ENCODE peak calls at places on chromosome 16, in nine cellular contexts. C, F, H, J, E, S, O, X and P are unnamed samples. For H3K4me1, the result is how much of the 10 kb centered on the place peaks cover.

GRCh38 chr16:73000020-73000906 is 47.7 kb downstream of the ZFHX3 start:
- DNase-seq in C (no peak), F (no peak), H (no peak), J (no peak), E (no peak), S (peak), O (no peak), X (no peak), P (no peak)

GRCh38 chr16:77117687-77118086 is 73.3 kb upstream of the MON1B start:
- DNase-seq in C (no peak), F (no peak), H (no peak), J (no peak), E (no peak), S (no peak), O (no peak), X (no peak), P (no peak)

GRCh38 chr16:12704492-12705111 is 99.1 kb downstream of the CPPED1 start:
- DNase-seq in C (no peak), F (no peak), H (no peak), J (no peak), E (no peak), S (no peak), O (no peak), X (no peak), P (no peak)

GRCh38 chr16:86222965-86223551 is 287.3 kb upstream of the FOXF1 start:
- DNase-seq in C (no peak), F (no peak), H (no peak), J (no peak), E (no peak), S (no peak), O (no peak), X (no peak), P (no peak)

GRCh38 chr16:66462912-66463311 is 35.8 kb downstream of the BEAN1 start:
- DNase-seq in C (no peak), F (no peak), H (no peak), J (no peak), E (no peak), S (no peak), O (no peak), X (no peak), P (no peak)

GRCh38 chr16:4140652-4141051 is 24.4 kb upstream of the ADCY9 start:
- DNase-seq in C (no peak), F (no peak), H (no peak), J (no peak), E (no peak), S (no peak), O (no peak), X (no peak), P (no peak)

GRCh38 chr16:11613381-11614303 is 26.9 kb upstream of the LITAF start:
- DNase-seq in C (no peak), F (no peak), H (no peak), J (peak), E (no peak), S (no peak), O (peak), X (peak), P (no peak)

GRCh38 chr16:87056083-87056482 is 261.1 kb downstream of the C16orf95 start:
- DNase-seq in C (no peak), F (no peak), H (no peak), J (no peak), E (peak), S (no peak), O (no peak), X (no peak), P (no peak)

GRCh38 chr16:2253293-2253692 is 1.9 kb upstream of the ECI1 start:
- DNase-seq in C (no peak), F (no peak), H (no peak), J (no peak), E (peak), S (no peak), O (no peak), X (no peak), P (no peak)

GRCh38 chr16:2256531-2257140 is 5.2 kb upstream of the ECI1 start:
- DNase-seq in C (no peak), F (no peak), H (no peak), J (no peak), E (no peak), S (no peak), O (no peak), X (no peak), P (no peak)

GRCh38 chr16:2252806-2253148 is 1.4 kb upstream of the ECI1 start:
- DNase-seq in C (no peak), F (no peak), H (no peak), J (no peak), E (no peak), S (no peak), O (no peak), X (no peak), P (no peak)

GRCh38 chr16:2260250-2260649 is 7.7 kb downstream of the RNPS1 start:
- DNase-seq in C (no peak), F (no peak), H (no peak), J (no peak), E (no peak), S (no peak), O (no peak), X (no peak), P (no peak)

GRCh38 chr16:2257726-2258125 is 6.3 kb upstream of the ECI1 start:
- DNase-seq in C (no peak), F (no peak), H (no peak), J (no peak), E (no peak), S (no peak), O (no peak), X (no peak), P (no peak)
- H3K27ac ChIP-seq in C (no peak), F (no peak), H (no peak), J (no peak), E (no peak), S (no peak), O (no peak), X (no peak), P (no peak)

GRCh38 chr16:69534720-69535119 is 31.0 kb upstream of the NFAT5 start:
- DNase-seq in C (no peak), F (no peak), H (no peak), J (no peak), E (no peak), S (no peak), O (no peak), X (no peak), P (no peak)
- H3K4me1 ChIP-seq in C (under half), F (under half), H (under half), J (under half), E (under half), S (under half), O (under half), X (under half), P (under half)

GRCh38 chr16:1691276-1691675 is 13.2 kb downstream of the JPT2 start:
- DNase-seq in C (no peak), F (no peak), H (no peak), J (no peak), E (no peak), S (no peak), O (no peak), X (no peak), P (no peak)
- H3K27ac ChIP-seq in C (no peak), F (no peak), H (no peak), J (no peak), E (no peak), S (peak), O (peak), X (peak), P (no peak)

GRCh38 chr16:2023098-2023925 is 3.4 kb upstream of the NHERF2 start:
- DNase-seq in C (peak), F (peak), H (peak), J (peak), E (peak), S (peak), O (peak), X (peak), P (peak)

GRCh38 chr16:2025878-2026460 is 733 bp upstream of the NHERF2 start:
- DNase-seq in C (no peak), F (no peak), H (peak), J (no peak), E (no peak), S (no peak), O (no peak), X (no peak), P (no peak)

GRCh38 chr16:2022723-2023097 is 3.1 kb downstream of the NPW start:
- DNase-seq in C (no peak), F (no peak), H (peak), J (no peak), E (peak), S (peak), O (no peak), X (peak), P (no peak)

GRCh38 chr16:2025251-2025650 is 1.5 kb upstream of the NHERF2 start:
- DNase-seq in C (no peak), F (no peak), H (no peak), J (no peak), E (no peak), S (peak), O (no peak), X (no peak), P (no peak)

GRCh38 chr16:2024026-2024425 is 2.7 kb upstream of the NHERF2 start:
- DNase-seq in C (no peak), F (no peak), H (no peak), J (no peak), E (no peak), S (no peak), O (no peak), X (no peak), P (no peak)
- H3K4me1 ChIP-seq in C (under half), F (under half), H (under half), J (under half), E (under half), S (half or more), O (under half), X (under half), P (under half)

GRCh38 chr16:27403601-27403992 is 1.6 kb downstream of the IL21R start:
- DNase-seq in C (no peak), F (no peak), H (no peak), J (no peak), E (no peak), S (no peak), O (no peak), X (no peak), P (no peak)

GRCh38 chr16:27400751-27401620 is 988 bp upstream of the IL21R start:
- DNase-seq in C (no peak), F (no peak), H (no peak), J (no peak), E (no peak), S (no peak), O (no peak), X (no peak), P (no peak)

GRCh38 chr16:27402569-27402963 is 592 bp downstream of the IL21R start:
- DNase-seq in C (no peak), F (no peak), H (no peak), J (no peak), E (no peak), S (no peak), O (no peak), X (no peak), P (no peak)

GRCh38 chr16:27402964-27403600 is 1.1 kb downstream of the IL21R start:
- DNase-seq in C (no peak), F (no peak), H (no peak), J (no peak), E (no peak), S (no peak), O (no peak), X (no peak), P (no peak)

GRCh38 chr16:27401768-27402568 is at the start of gene IL21R:
- DNase-seq in C (peak), F (no peak), H (peak), J (peak), E (no peak), S (peak), O (peak), X (peak), P (peak)
- H3K27ac ChIP-seq in C (peak), F (no peak), H (peak), J (peak), E (no peak), S (no peak), O (no peak), X (no peak), P (peak)

GRCh38 chr16:51146256-51146924 is 4.7 kb downstream of the SALL1 start:
- DNase-seq in C (no peak), F (no peak), H (no peak), J (no peak), E (no peak), S (no peak), O (no peak), X (no peak), P (no peak)
- H3K4me1 ChIP-seq in C (under half), F (half or more), H (under half), J (under half), E (under half), S (under half), O (under half), X (under half), P (under half)

GRCh38 chr16:27286446-27286845 is 17.9 kb upstream of the NSMCE1 start:
- DNase-seq in C (no peak), F (no peak), H (no peak), J (no peak), E (no peak), S (no peak), O (no peak), X (peak), P (no peak)
- H3K27ac ChIP-seq in C (no peak), F (no peak), H (no peak), J (peak), E (no peak), S (no peak), O (no peak), X (peak), P (no peak)

GRCh38 chr16:46690281-46691178 is 1.1 kb downstream of the ORC6 start:
- DNase-seq in C (no peak), F (no peak), H (peak), J (peak), E (no peak), S (no peak), O (no peak), X (no peak), P (no peak)
- H3K4me1 ChIP-seq in C (under half), F (under half), H (under half), J (under half), E (under half), S (under half), O (under half), X (under half), P (under half)